ENCODE peak calls at places on chromosomes 1 and 21, in six cellular contexts. S is prostate gland, W is fibroblast of lung, K is GM12865, X is AG04450, O is psoas muscle. R is an unnamed sample.

GRCh38 chr1:84037758-84038611 is 39.1 kb upstream of the TTLL7 start:
- DNase-seq in S (no peak), W (no peak), X (no peak), K (no peak), O (no peak), R (no peak)

GRCh38 chr1:9687120-9687875 is 35.8 kb downstream of the PIK3CD start:
- DNase-seq in K (peak; percentile 76), X (peak; percentile 53), O (peak; percentile 57), S (peak; percentile 65), W (peak; percentile 31), R (no peak)

GRCh38 chr1:241716915-241717651 is 65.0 kb downstream of the WDR64 start:
- DNase-seq in K (no peak), X (no peak), W (no peak), O (no peak), S (no peak), R (no peak)

GRCh38 chr1:200556005-200556404 is 64.5 kb downstream of the KIF14 start:
- DNase-seq in O (no peak), X (no peak), S (no peak), W (peak; percentile 31), K (no peak), R (peak; percentile 5)

GRCh38 chr21:34557261-34557660 is 45.3 kb upstream of the KCNE1 start:
- DNase-seq in W (no peak), K (peak; percentile 20), O (no peak), X (no peak), S (no peak), R (no peak)

GRCh38 chr1:207034998-207035397 is 2.4 kb upstream of the C1orf116 start:
- DNase-seq in O (no peak), K (peak; percentile 17), X (no peak), W (no peak), S (no peak), R (no peak)

GRCh38 chr1:3983181-3983580 is 83.1 kb upstream of the C1orf174 start:
- DNase-seq in S (no peak), X (no peak), K (no peak), W (no peak), O (no peak), R (no peak)

GRCh38 chr1:109500886-109501285 is 7.0 kb downstream of the CYB561D1 start:
- DNase-seq in S (no peak), K (no peak), X (no peak), W (peak; percentile 42), O (no peak), R (no peak)

GRCh38 chr1:33234588-33234990 is 21.7 kb upstream of the ZNF362 start:
- DNase-seq in X (no peak), O (no peak), S (no peak), K (no peak), W (no peak), R (no peak)

GRCh38 chr1:76782777-76783176 is 84.5 kb upstream of the ST6GALNAC5 start:
- DNase-seq in O (no peak), W (peak; percentile 90), X (no peak), S (no peak), K (no peak), R (no peak)

GRCh38 chr1:11790880-11791715 is 14.7 kb downstream of the MTHFR start:
- DNase-seq in W (peak; percentile 97), K (no peak), X (peak; percentile 56), O (peak; percentile 91), S (peak; percentile 83), R (peak; percentile 62)

GRCh38 chr1:211939876-211940468 is 95.4 kb downstream of the INTS7 start:
- DNase-seq in S (no peak), W (no peak), X (no peak), O (no peak), K (peak; percentile 97), R (no peak)

GRCh38 chr21:46421756-46422555 is 36.7 kb upstream of the DIP2A start:
- DNase-seq in S (no peak), W (no peak), X (no peak), K (no peak), O (peak; percentile 6), R (no peak)

GRCh38 chr1:159091547-159092397 is 15.2 kb upstream of the AIM2 start:
- DNase-seq in O (no peak), K (no peak), S (no peak), W (peak; percentile 85), X (peak; percentile 18), R (peak; percentile 41)

GRCh38 chr1:42035205-42035829 is 116.6 kb upstream of the HIVEP3 start:
- DNase-seq in O (peak; percentile 57), S (peak; percentile 48), K (no peak), W (peak; percentile 47), X (no peak), R (peak; percentile 24)

GRCh38 chr1:181075727-181076350 is 12.7 kb upstream of the IER5 start:
- DNase-seq in O (no peak), S (no peak), K (no peak), W (no peak), X (no peak), R (no peak)

GRCh38 chr1:94983343-94983742 is 56.4 kb upstream of the CNN3 start:
- DNase-seq in K (no peak), O (peak; percentile 26), W (peak; percentile 64), X (no peak), S (no peak), R (no peak)

GRCh38 chr1:208988811-208989222 is 594.7 kb upstream of the CAMK1G start:
- DNase-seq in K (peak; percentile 77), W (peak; percentile 79), O (no peak), X (no peak), S (no peak), R (peak; percentile 42)

GRCh38 chr1:51518730-51519047 is 377 bp downstream of the EPS15 start:
- DNase-seq in S (peak; percentile 43), O (peak; percentile 51), K (peak; percentile 73), W (no peak), X (no peak), R (no peak)

GRCh38 chr1:32818804-32819541 is 1.5 kb downstream of the S100PBP start:
- DNase-seq in X (no peak), W (no peak), O (no peak), S (no peak), K (peak; percentile 95), R (no peak)

GRCh38 chr1:147534386-147534785 is 6.9 kb upstream of the BCL9 start:
- DNase-seq in W (peak; percentile 19), S (no peak), X (no peak), K (no peak), O (no peak), R (no peak)

GRCh38 chr1:222555992-222556615 is 8.2 kb upstream of the HHIPL2 start:
- DNase-seq in O (no peak), W (no peak), S (no peak), X (no peak), K (no peak), R (no peak)

DNA sequence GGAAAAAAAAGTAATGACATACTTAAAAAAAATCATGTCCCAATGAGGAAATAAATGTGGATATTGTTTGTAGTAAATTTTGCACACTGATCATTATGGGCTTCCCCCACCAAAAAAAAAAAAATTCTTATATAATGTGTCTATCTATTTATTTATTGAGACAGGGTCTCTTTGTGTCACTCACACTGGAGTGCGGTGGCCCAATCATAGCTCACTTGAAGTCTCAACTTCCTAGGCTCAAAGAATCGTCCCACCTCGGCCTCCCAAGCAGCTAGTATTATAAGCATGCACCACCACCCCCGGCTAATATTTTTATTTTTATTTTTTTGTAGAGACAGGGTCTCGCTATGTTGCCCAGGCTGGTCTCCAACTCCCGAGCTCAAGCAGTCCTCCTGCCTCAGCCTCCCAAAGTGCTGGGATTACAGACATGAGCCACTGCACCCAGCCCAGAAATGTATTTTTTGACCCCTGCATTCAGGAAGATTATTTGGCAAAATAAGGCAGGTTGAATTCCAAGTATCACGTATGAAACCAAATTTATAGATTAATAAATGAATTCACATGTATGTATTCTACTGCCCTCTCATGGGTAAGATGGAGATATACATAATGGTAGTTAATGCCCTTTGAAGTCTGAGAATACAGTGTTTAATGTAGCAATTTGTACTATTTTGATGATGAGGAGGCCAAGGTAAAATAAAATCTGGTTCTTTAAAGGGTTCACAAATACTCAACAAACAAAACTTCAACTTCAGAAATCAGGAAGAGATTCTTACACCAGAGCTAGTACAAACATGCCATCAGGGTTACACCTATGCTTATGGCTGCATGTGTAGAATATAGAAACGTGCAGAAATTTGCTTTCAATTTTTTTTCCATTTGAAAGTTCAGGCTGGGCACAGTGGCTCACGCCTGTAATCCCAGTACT is 1.4 kb upstream of the DENND2C start:
- DNase-seq in S (no peak), X (no peak), O (no peak), K (no peak), W (peak; percentile 42), R (no peak)
- H3K4me3 ChIP-seq in S (no peak overlapping the region), X (no peak overlapping the region), O (peak overlapping the region; percentile 81), K (no peak overlapping the region), W (no peak overlapping the region), R (no peak overlapping the region)

GRCh38 chr1:117058810-117059209 is 1.3 kb upstream of the TTF2 start:
- DNase-seq in O (no peak), W (no peak), K (no peak), X (no peak), S (no peak), R (no peak)

GRCh38 chr1:117061986-117062415 is 1.9 kb downstream of the TTF2 start:
- DNase-seq in K (peak; percentile 79), O (no peak), W (peak; percentile 45), X (peak; percentile 29), S (no peak), R (peak; percentile 85)

GRCh38 chr1:117060441-117061317 is 553 bp downstream of the TTF2 start:
- DNase-seq in W (peak; percentile 42), K (peak; percentile 82), X (no peak), O (no peak), S (peak; percentile 13), R (no peak)

GRCh38 chr1:117059334-117059677 is 820 bp upstream of the TTF2 start:
- DNase-seq in S (peak; percentile 32), W (no peak), O (peak; percentile 33), X (no peak), K (peak; percentile 90), R (no peak)

DNA sequence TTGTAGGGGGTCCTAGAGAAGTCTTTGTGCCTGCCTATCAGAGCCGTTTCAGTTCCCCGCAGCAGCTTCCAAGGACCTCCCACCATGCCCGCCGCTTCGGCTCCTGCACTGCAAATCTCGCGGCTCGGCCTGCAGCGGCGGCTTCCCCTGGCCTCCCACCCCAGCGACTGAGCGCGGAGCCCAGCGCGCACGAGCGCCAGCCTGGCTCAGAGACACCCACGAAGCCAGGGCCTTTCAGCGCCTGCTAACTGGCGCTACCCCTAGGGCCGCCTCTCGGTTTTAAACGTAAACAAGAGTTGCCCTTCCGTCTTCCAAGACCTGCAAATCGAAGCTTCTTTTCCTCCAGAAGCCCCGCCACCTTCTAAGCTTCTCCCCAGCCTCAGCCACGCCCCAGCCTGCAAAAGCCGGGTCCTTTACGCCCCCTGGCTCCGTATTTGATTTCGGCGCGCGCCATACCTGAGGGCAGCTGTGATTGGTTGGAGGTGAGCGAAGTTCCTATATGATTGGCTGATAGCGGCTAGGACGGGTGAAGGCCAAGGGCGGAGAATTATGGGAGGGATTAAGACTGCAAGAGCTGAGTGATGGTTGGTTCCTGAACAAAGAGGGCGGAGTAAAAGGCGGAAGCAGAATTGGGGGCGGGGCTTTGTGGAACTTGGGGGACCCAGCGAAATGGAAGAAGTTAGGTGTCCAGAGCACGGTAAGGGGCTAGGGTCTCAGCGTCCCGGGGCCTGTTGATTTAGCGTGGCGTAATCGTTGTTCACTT is at the start of gene TTF2:
- DNase-seq in X (peak; percentile 92), W (peak; percentile 97), O (peak; percentile 89), K (peak; percentile 99), S (peak; percentile 96), R (peak; percentile 99)
- TF ChIP-seq CTCF in X (peak; percentile 30), W (no peak), O (no peak), K (no peak), S (peak; percentile 67), R (no peak)

GRCh38 chr1:53631622-53632310 is 107.2 kb downstream of the GLIS1 start:
- DNase-seq in S (no peak), W (no peak), K (no peak), O (no peak), X (no peak), R (no peak)
- H3K4me3 ChIP-seq in S (no peak overlapping the region), W (no peak overlapping the region), K (no peak overlapping the region), O (no peak overlapping the region), X (no peak overlapping the region), R (no peak overlapping the region)

GRCh38 chr1:36612881-36613280 is 130.2 kb upstream of the CSF3R start:
- DNase-seq in K (no peak), W (no peak), O (no peak), X (no peak), S (no peak), R (no peak)
- TF ChIP-seq CTCF in K (no peak), W (no peak), O (no peak), X (no peak), S (no peak), R (no peak)